ENCODE peak calls at places on chromosomes 4 and X, in four cellular contexts. One of them, this sample, is unnamed.
A peak's percentile ranks its signal among the peaks of the same experiment; 100 is the strongest.

GRCh38 chrX:46327229-46328081 is 217.8 kb downstream of the ZNF674 start:
- DNase-seq in SK-N-SH: no peak
- DNase-seq in WTC11: peak; percentile 68
- DNase-seq in HepG2: peak; percentile 92
- DNase-seq in this sample: no peak

GRCh38 chr4:99655315-99656081 is 2.1 kb downstream of the C4orf54 start:
- DNase-seq in WTC11: no peak
- DNase-seq in SK-N-SH: no peak
- DNase-seq in HepG2: no peak
- DNase-seq in this sample: no peak

GRCh38 chrX:134753185-134754008 is 95.1 kb upstream of the PLAC1 start:
- DNase-seq in WTC11: no peak
- DNase-seq in SK-N-SH: no peak
- DNase-seq in HepG2: peak; percentile 1
- DNase-seq in this sample: peak; percentile 23

GRCh38 chrX:131677655-131678628 is 134.1 kb downstream of the OR13H1 start:
- DNase-seq in SK-N-SH: peak; percentile 74
- DNase-seq in HepG2: peak; percentile 18
- DNase-seq in WTC11: peak; percentile 65
- DNase-seq in this sample: peak; percentile 50

GRCh38 chrX:133776072-133776471 is 209.3 kb downstream of the GPC3 start:
- DNase-seq in SK-N-SH: peak; percentile 31
- DNase-seq in WTC11: peak; percentile 71
- DNase-seq in HepG2: no peak
- DNase-seq in this sample: peak; percentile 15

GRCh38 chr4:128353791-128354190 is 66.2 kb upstream of the PGRMC2 start:
- DNase-seq in SK-N-SH: no peak
- DNase-seq in HepG2: no peak
- DNase-seq in WTC11: no peak
- DNase-seq in this sample: no peak

GRCh38 chrX:129193357-129193756 is 329.9 kb downstream of the SMARCA1 start:
- DNase-seq in HepG2: peak; percentile 21
- DNase-seq in WTC11: no peak
- DNase-seq in SK-N-SH: no peak
- DNase-seq in this sample: no peak

GRCh38 chrX:103817502-103817901 is 14.6 kb downstream of the RAB9B start:
- DNase-seq in WTC11: no peak
- DNase-seq in SK-N-SH: peak; percentile 30
- DNase-seq in HepG2: peak; percentile 10
- DNase-seq in this sample: peak; percentile 64

GRCh38 chr4:92035666-92036065 is 268.1 kb upstream of the GRID2 start:
- DNase-seq in SK-N-SH: no peak
- DNase-seq in HepG2: no peak
- DNase-seq in WTC11: no peak
- DNase-seq in this sample: no peak

GRCh38 chrX:104679175-104679574 is 113.2 kb downstream of the IL1RAPL2 start:
- DNase-seq in HepG2: no peak
- DNase-seq in WTC11: no peak
- DNase-seq in SK-N-SH: no peak
- DNase-seq in this sample: no peak

GRCh38 chr4:27628609-27629008 is 768.0 kb downstream of the STIM2 start:
- DNase-seq in HepG2: no peak
- DNase-seq in WTC11: no peak
- DNase-seq in SK-N-SH: no peak
- DNase-seq in this sample: no peak

DNA sequence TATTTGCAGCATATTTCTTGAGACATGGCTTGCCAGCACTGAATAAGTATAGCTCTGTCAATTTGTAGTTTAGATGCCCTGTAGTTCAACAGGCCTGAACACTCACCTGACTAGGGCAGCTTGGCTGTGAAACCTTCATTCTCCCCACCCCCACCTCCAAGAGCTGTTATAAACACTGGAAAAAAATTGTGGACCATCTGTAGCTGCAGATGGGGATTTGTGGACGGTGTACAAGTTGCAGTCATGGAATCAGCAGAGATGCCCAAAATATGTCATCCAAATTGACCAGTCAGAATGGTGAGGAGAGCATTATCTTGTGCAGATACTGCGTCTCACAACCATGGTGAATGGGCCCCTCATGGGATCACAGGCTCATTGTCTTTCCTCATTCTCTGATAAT is 76.2 kb upstream of the PAQR3 start:
- DNase-seq in HepG2: no peak
- DNase-seq in SK-N-SH: no peak
- DNase-seq in WTC11: no peak
- DNase-seq in this sample: no peak
- TF ChIP-seq FOXJ3 in HepG2: no peak
- TF ChIP-seq FOXJ3 in SK-N-SH: no peak
- TF ChIP-seq FOXJ3 in WTC11: no peak
- TF ChIP-seq FOXJ3 in this sample: no peak

GRCh38 chrX:10589098-10589497 is 31.3 kb downstream of the MID1 start:
- DNase-seq in SK-N-SH: no peak
- DNase-seq in HepG2: no peak
- DNase-seq in WTC11: no peak
- DNase-seq in this sample: no peak
- TF ChIP-seq FOXJ3 in SK-N-SH: no peak
- TF ChIP-seq FOXJ3 in HepG2: no peak
- TF ChIP-seq FOXJ3 in WTC11: no peak
- TF ChIP-seq FOXJ3 in this sample: no peak

DNA sequence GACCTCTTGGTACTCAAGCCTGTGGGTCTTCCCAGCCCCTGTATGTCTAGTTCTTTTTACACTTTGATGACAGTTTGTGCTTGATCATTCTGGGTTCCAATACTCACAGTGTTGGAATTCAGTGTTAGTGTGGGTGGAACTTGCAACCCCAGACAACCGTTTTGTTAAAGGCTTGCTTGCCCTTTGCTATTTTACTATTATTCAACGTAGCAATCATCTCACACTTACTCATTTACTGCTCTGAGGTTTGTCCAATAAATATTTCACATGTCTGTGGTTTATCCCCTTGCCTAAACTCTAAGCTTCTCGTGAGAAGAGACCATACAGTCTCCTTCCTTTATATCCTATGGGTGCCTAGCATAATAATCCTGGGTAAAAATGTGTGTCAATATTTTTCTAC is 15.3 kb downstream of the CCNG2 start:
- DNase-seq in SK-N-SH: no peak
- DNase-seq in WTC11: no peak
- DNase-seq in HepG2: no peak
- DNase-seq in this sample: no peak
- TF ChIP-seq FOXJ3 in SK-N-SH: no peak
- TF ChIP-seq FOXJ3 in WTC11: no peak
- TF ChIP-seq FOXJ3 in HepG2: no peak
- TF ChIP-seq FOXJ3 in this sample: no peak

GRCh38 chr4:101346312-101346561 is 1.1 kb downstream of the PPP3CA start:
- DNase-seq in WTC11: no peak
- DNase-seq in HepG2: peak; percentile 16
- DNase-seq in SK-N-SH: peak; percentile 68
- DNase-seq in this sample: no peak

GRCh38 chr4:101345596-101346311 is 1.6 kb downstream of the PPP3CA start:
- DNase-seq in HepG2: peak; percentile 31
- DNase-seq in SK-N-SH: peak; percentile 83
- DNase-seq in WTC11: peak; percentile 35
- DNase-seq in this sample: peak; percentile 56

GRCh38 chr4:101347267-101347556 is at the start of gene PPP3CA:
- DNase-seq in HepG2: no peak
- DNase-seq in SK-N-SH: peak; percentile 60
- DNase-seq in WTC11: no peak
- DNase-seq in this sample: no peak

GRCh38 chr4:101346562-101347266 is 612 bp downstream of the PPP3CA start:
- DNase-seq in HepG2: peak; percentile 21
- DNase-seq in WTC11: peak; percentile 51
- DNase-seq in SK-N-SH: no peak
- DNase-seq in this sample: peak; percentile 33

DNA sequence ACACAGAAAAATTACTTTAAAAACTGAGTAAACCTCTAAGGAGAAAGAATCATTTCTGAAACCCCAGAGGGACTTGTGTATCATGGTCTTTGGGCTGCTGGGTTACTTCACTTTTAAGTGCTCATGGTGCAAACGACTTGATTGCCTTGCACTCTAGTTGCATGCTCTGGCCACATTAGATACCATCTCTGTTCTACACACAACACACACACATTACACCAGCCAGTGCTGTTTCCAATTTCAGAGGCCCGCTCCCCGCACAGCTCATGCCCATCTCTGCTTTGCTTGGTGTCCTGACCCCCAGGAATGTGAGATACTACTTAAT is 2.1 kb downstream of the PPP3CA start:
- DNase-seq in HepG2: no peak
- DNase-seq in WTC11: no peak
- DNase-seq in SK-N-SH: peak; percentile 30
- DNase-seq in this sample: peak; percentile 13
- TF ChIP-seq FOXJ3 in HepG2: no peak
- TF ChIP-seq FOXJ3 in WTC11: no peak
- TF ChIP-seq FOXJ3 in SK-N-SH: no peak
- TF ChIP-seq FOXJ3 in this sample: no peak

DNA sequence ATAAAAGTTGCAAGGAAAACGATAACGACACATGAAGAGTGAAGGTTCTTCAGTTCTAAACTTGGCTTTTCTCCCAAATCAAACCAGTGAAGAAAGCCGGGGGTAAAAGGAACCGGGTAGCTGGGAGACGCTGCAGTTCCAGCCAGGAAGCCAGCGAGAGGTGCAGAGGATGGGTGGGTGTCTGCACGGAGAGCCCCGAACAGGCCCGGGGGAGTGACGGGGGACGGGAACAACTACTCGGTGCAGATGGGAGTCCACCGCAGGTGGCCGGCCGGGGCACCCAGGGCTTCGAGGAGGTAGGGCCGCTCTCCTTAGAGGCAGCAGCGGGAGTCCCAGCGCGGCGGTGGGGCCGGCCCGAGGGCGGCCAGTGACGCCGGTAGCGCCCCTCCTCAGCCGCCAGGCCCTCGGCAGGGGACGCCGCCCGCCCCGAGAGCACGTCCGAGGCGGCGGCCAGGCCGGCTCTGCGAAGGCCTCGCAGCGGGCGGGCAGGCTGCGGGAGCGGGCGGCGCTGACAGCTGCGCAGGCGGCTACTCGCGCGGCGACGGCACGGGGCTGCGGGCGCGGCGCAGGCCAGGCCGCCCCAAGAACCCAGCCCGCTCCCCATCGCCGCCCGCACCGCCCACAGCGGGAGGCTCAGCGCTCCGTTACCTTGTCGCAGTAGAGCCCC is 468 bp downstream of the FBXL5 start:
- DNase-seq in WTC11: peak; percentile 21
- DNase-seq in HepG2: peak; percentile 15
- DNase-seq in SK-N-SH: no peak
- DNase-seq in this sample: peak; percentile 60
- TF ChIP-seq FOXJ3 in WTC11: no peak
- TF ChIP-seq FOXJ3 in HepG2: no peak
- TF ChIP-seq FOXJ3 in SK-N-SH: no peak
- TF ChIP-seq FOXJ3 in this sample: no peak

GRCh38 chr4:180120114-180120513 is 2123.1 kb upstream of the TENM3 start:
- DNase-seq in HepG2: no peak
- DNase-seq in SK-N-SH: no peak
- DNase-seq in WTC11: no peak
- DNase-seq in this sample: no peak
- TF ChIP-seq FOXJ3 in HepG2: no peak
- TF ChIP-seq FOXJ3 in SK-N-SH: no peak
- TF ChIP-seq FOXJ3 in WTC11: no peak
- TF ChIP-seq FOXJ3 in this sample: no peak

DNA sequence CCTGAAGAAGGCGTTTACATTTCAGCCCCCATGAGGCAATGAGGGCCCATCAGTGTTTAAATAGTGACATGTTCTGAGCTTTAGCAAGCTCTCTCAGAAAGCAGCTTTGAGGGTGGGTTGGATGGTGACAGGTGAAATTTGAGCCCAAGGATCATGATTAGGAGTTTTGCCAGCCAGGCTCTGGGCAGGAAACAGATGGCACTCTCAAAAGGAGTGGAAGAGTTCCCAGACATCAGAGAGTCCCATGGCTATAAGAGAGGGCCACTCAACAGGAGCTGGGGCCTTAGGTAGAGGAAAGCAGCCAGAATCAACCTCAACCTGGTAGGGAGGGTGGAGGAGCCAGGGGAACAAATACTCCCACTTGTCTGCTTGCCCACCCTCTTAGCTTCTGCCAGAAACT is 499.8 kb downstream of the MID1IP1 start:
- DNase-seq in SK-N-SH: no peak
- DNase-seq in HepG2: no peak
- DNase-seq in WTC11: no peak
- DNase-seq in this sample: no peak
- TF ChIP-seq FOXJ3 in SK-N-SH: no peak
- TF ChIP-seq FOXJ3 in HepG2: no peak
- TF ChIP-seq FOXJ3 in WTC11: no peak
- TF ChIP-seq FOXJ3 in this sample: no peak

DNA sequence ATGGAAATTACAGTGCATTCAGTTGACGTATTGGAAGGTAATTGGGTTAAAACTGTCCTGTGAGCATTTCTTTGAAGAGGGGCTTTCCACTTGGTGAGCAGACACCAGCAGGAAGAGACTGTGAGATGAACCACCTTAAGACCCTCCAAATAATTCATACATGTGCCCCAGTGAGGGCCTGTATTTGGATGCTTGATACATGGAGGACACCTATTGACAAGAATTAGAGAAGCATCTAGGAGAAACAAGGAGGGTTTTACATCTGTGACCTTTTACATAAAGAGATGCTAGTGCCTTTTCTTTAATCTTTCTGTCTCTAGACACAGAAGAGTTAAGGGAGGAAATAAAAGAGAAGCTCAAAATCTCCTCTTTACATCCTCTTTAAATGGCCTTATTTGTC is 1115.3 kb upstream of the IGFBP7 start:
- DNase-seq in HepG2: no peak
- DNase-seq in WTC11: no peak
- DNase-seq in SK-N-SH: no peak
- DNase-seq in this sample: no peak
- TF ChIP-seq FOXJ3 in HepG2: no peak
- TF ChIP-seq FOXJ3 in WTC11: no peak
- TF ChIP-seq FOXJ3 in SK-N-SH: no peak
- TF ChIP-seq FOXJ3 in this sample: no peak

This sample was measured in K562.